ENCODE peak calls at places on chromosomes 13 and 19, in ten cellular contexts. Y is H9, G is uterus, V is cardiac muscle cell, M is adrenal gland, T is body of pancreas, U is transverse colon, N is trophoblast cell, X is tibial nerve, F is left lung. E is an unnamed sample.

GRCh38 chr19:34525001-34525400 is 43.4 kb downstream of the WTIP start:
- DNase-seq in T (no peak), Y (no peak), F (no peak), X (no peak), U (no peak), N (no peak), V (no peak), G (no peak), M (no peak), E (no peak)

GRCh38 chr13:70043685-70044084 is 63.9 kb upstream of the ATXN8OS start:
- DNase-seq in V (no peak), U (no peak), F (no peak), T (no peak), N (peak; percentile 6), Y (no peak), X (no peak), M (no peak), G (no peak), E (no peak)

GRCh38 chr13:40401911-40402776 is 264.3 kb downstream of the FOXO1 start:
- DNase-seq in G (peak; percentile 98), X (peak; percentile 96), F (peak; percentile 96), U (peak; percentile 96), T (peak; percentile 93), Y (no peak), M (peak; percentile 98), V (peak; percentile 99), N (peak; percentile 85), E (peak; percentile 25)

GRCh38 chr13:99085139-99085845 is 107.4 kb upstream of the DOCK9 start:
- DNase-seq in N (peak; percentile 20), Y (peak; percentile 41), G (no peak), X (no peak), F (no peak), T (peak; percentile 16), U (no peak), M (peak; percentile 12), V (no peak), E (no peak)

GRCh38 chr13:113566227-113566561 is 18.4 kb upstream of the TFDP1 start:
- DNase-seq in M (no peak), G (no peak), F (no peak), T (no peak), U (no peak), N (no peak), V (no peak), X (no peak), Y (no peak), E (no peak)

GRCh38 chr19:18832331-18833140 is 777 bp downstream of the UPF1 start:
- DNase-seq in N (peak; percentile 16), V (no peak), T (peak; percentile 43), M (peak; percentile 57), X (no peak), F (peak; percentile 73), U (peak; percentile 42), Y (peak; percentile 57), G (no peak), E (no peak)

GRCh38 chr13:30837227-30838159 is 68.6 kb upstream of the MEDAG start:
- DNase-seq in V (no peak), F (no peak), Y (no peak), G (no peak), X (no peak), T (no peak), M (no peak), U (no peak), N (no peak), E (no peak)

GRCh38 chr13:46386426-46386995 is 541 bp downstream of the RUBCNL start:
- DNase-seq in T (no peak), M (no peak), X (no peak), Y (no peak), F (peak; percentile 73), N (no peak), G (no peak), U (no peak), V (no peak), E (no peak)

GRCh38 chr13:76775031-76775740 is 111.0 kb downstream of the KCTD12 start:
- DNase-seq in Y (no peak), X (no peak), V (peak; percentile 51), G (no peak), N (no peak), U (no peak), F (no peak), T (no peak), M (no peak), E (no peak)

GRCh38 chr19:1171755-1172352 is 2.2 kb downstream of the SBNO2 start:
- DNase-seq in N (no peak), V (no peak), X (no peak), G (no peak), M (peak; percentile 67), U (no peak), Y (no peak), F (peak; percentile 73), T (no peak), E (no peak)

DNA sequence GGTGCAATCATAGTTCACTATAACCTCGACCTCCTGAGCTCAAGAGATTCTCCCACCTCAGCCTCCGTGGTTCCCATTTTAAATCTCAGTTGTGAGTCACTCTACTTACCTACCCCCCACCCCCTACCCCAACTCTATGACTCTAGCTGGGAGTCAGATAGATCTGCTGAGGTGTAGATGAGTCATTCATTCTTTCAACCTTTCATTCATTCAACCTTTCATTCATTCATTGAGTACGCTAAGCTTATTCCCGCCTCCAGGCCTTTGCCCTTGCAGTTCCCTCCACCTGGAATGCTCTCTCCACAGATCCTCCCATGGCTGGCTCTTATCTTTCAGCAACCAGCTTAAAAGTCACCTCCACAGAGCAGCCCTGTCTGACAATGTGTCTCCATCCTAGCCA is 1.1 kb upstream of the MAST1 start:
- DNase-seq in X (no peak), V (no peak), N (no peak), U (no peak), M (no peak), F (no peak), Y (no peak), G (no peak), T (no peak), E (no peak)
- H3K27ac ChIP-seq in X (no peak overlapping the region), V (no peak overlapping the region), N (no peak overlapping the region), U (no peak overlapping the region), M (no peak overlapping the region), F (no peak overlapping the region), Y (no peak overlapping the region), G (no peak overlapping the region), T (no peak overlapping the region), E (no peak overlapping the region)

DNA sequence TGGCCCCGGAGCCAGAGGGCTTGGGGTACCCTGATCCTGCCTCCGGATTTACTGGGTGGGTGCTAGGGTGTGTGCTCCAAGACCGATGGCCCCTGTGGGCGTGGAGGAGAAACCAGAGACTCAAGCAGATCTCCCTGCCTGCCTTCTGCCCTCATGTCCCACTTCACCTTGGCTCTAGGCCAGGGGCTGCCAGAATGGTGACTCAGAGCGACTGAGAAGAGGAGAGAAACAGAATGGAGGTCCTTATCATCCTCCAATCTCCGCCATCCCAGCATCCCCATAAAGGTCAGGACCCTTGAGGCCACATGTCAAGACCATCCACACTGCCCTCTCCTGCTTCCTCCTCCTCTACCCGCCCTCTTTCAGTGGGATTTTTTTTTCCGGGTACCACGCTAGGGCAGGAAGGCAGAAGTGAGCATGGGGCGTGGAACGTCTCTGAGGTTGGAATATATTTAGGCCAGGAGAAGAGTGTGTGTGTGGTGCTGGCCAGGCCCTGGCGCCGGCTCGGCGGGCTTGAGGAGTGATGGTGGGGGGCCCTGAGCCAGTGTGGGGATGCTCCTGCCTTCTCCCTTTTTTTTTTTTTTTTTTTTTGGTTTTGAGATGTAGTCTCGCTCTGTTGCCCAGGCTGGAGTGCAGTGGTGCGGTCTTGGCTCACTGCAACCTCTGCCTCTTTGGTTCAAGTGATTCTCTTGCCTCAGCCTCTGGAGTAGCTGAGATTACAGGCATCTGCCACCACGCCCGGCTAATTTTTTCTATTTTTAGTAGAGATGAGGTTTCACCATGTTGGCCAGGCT is 22.3 kb downstream of the IER2 start:
- DNase-seq in F (peak; percentile 95), M (peak; percentile 93), X (peak; percentile 44), V (peak; percentile 80), T (peak; percentile 86), U (peak; percentile 85), Y (no peak), N (peak; percentile 87), G (peak; percentile 67), E (no peak)
- H3K27ac ChIP-seq in F (peak overlapping the region; percentile 61), M (no peak overlapping the region), X (peak overlapping the region; percentile 62), V (peak overlapping the region; percentile 35), T (peak overlapping the region; percentile 51), U (peak overlapping the region; percentile 59), Y (no peak overlapping the region), N (peak overlapping the region; percentile 10), G (peak overlapping the region; percentile 27), E (peak overlapping the region; percentile 26)

GRCh38 chr19:54434862-54435174 is 14.2 kb upstream of the LENG8 start:
- DNase-seq in Y (no peak), X (no peak), F (no peak), V (no peak), M (no peak), G (no peak), N (no peak), T (no peak), U (no peak), E (no peak)
- H3K27ac ChIP-seq in Y (no peak overlapping the region), X (no peak overlapping the region), F (no peak overlapping the region), V (no peak overlapping the region), M (no peak overlapping the region), G (no peak overlapping the region), N (no peak overlapping the region), T (peak overlapping the region; percentile 12), U (no peak overlapping the region), E (peak overlapping the region; percentile 86)

GRCh38 chr13:107882708-107883560 is 332.4 kb downstream of the LIG4 start:
- DNase-seq in V (no peak), Y (no peak), X (no peak), G (no peak), F (no peak), U (no peak), M (no peak), T (no peak), N (no peak), E (no peak)

GRCh38 chr13:107881362-107881761 is 334.0 kb downstream of the LIG4 start:
- DNase-seq in M (no peak), T (no peak), N (no peak), X (no peak), Y (no peak), F (no peak), U (no peak), G (no peak), V (no peak), E (no peak)

GRCh38 chr13:107884564-107884963 is 330.8 kb downstream of the LIG4 start:
- DNase-seq in V (no peak), N (no peak), T (no peak), Y (no peak), G (no peak), U (no peak), F (no peak), X (no peak), M (no peak), E (no peak)

GRCh38 chr13:107886118-107886517 is 329.2 kb downstream of the LIG4 start:
- DNase-seq in G (no peak), V (no peak), X (no peak), Y (no peak), N (no peak), U (no peak), T (no peak), F (no peak), M (no peak), E (no peak)

DNA sequence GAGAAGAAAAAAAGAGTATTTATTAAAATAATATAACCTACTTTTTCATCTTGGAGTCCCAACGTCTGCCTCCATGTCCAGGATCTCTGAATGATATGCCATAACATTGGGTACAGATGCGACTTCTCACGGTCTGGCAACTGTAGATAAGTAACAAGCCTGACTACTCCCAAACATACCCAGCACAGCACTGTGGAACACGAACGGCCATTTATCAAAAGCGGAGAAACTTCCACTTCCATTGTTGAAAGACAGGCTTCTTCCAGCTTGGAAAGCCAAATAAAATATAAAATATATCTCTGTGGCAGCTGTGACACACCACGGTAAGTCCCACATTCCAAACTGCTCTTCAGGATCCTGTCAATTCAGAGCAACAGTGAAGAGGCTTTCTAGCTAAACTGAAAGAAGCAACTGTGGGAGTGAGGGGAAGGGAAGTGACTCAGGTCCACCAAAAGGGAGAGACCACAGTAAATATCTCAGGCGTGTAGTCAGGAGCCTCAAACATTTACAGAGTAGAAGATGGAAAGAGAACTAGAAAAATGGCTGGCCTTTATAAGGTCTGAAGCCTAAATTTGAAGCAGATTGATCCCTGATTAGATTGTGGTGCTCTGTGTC is 331.7 kb downstream of the LIG4 start:
- DNase-seq in T (no peak), X (no peak), F (no peak), M (no peak), Y (no peak), G (no peak), V (peak; percentile 43), N (no peak), U (no peak), E (no peak)
- H3K27ac ChIP-seq in T (no peak overlapping the region), X (no peak overlapping the region), F (no peak overlapping the region), M (no peak overlapping the region), Y (no peak overlapping the region), G (no peak overlapping the region), V (no peak overlapping the region), N (no peak overlapping the region), U (no peak overlapping the region), E (no peak overlapping the region)